ENCODE peak calls at places on chromosomes 2 and 18, in ten cellular contexts. One of them, this sample, is unnamed.

GRCh38 chr2:28949190-28949589 is 31.9 kb upstream of the TOGARAM2 start:
- DNase-seq in heart left ventricle: no peak
- DNase-seq in hepatocyte: no peak
- DNase-seq in SK-N-SH: no peak
- DNase-seq in CD4-positive, CD25-positive, alpha-beta regulatory T cell: no peak
- DNase-seq in HAP-1: no peak
- DNase-seq in lower lobe of right lung: no peak
- DNase-seq in Panc1: no peak
- DNase-seq in heart right ventricle: no peak
- DNase-seq in cardiac muscle cell: no peak
- DNase-seq in this sample: no peak

GRCh38 chr2:197810490-197810889 is 6.1 kb downstream of the PLCL1 start:
- DNase-seq in heart left ventricle: no peak
- DNase-seq in cardiac muscle cell: no peak
- DNase-seq in CD4-positive, CD25-positive, alpha-beta regulatory T cell: no peak
- DNase-seq in SK-N-SH: no peak
- DNase-seq in lower lobe of right lung: no peak
- DNase-seq in heart right ventricle: no peak
- DNase-seq in Panc1: no peak
- DNase-seq in hepatocyte: no peak
- DNase-seq in HAP-1: no peak
- DNase-seq in this sample: no peak

GRCh38 chr2:54969295-54969939 is 80.8 kb downstream of the RTN4 start:
- DNase-seq in Panc1: no peak
- DNase-seq in hepatocyte: no peak
- DNase-seq in heart right ventricle: no peak
- DNase-seq in cardiac muscle cell: no peak
- DNase-seq in HAP-1: no peak
- DNase-seq in lower lobe of right lung: no peak
- DNase-seq in CD4-positive, CD25-positive, alpha-beta regulatory T cell: no peak
- DNase-seq in SK-N-SH: no peak
- DNase-seq in heart left ventricle: no peak
- DNase-seq in this sample: no peak

GRCh38 chr18:71038196-71038595 is 749.4 kb downstream of the SOCS6 start:
- DNase-seq in heart right ventricle: no peak
- DNase-seq in lower lobe of right lung: no peak
- DNase-seq in HAP-1: no peak
- DNase-seq in cardiac muscle cell: no peak
- DNase-seq in Panc1: no peak
- DNase-seq in heart left ventricle: no peak
- DNase-seq in CD4-positive, CD25-positive, alpha-beta regulatory T cell: no peak
- DNase-seq in hepatocyte: no peak
- DNase-seq in SK-N-SH: no peak
- DNase-seq in this sample: no peak

GRCh38 chr2:108621087-108621559 is 86.9 kb downstream of the LIMS1 start:
- DNase-seq in CD4-positive, CD25-positive, alpha-beta regulatory T cell: peak; percentile 93
- DNase-seq in SK-N-SH: no peak
- DNase-seq in hepatocyte: peak; percentile 65
- DNase-seq in heart right ventricle: no peak
- DNase-seq in HAP-1: no peak
- DNase-seq in cardiac muscle cell: no peak
- DNase-seq in heart left ventricle: no peak
- DNase-seq in Panc1: no peak
- DNase-seq in lower lobe of right lung: peak; percentile 62
- DNase-seq in this sample: no peak

GRCh38 chr2:55109219-55109891 is 59.1 kb upstream of the RTN4 start:
- DNase-seq in heart left ventricle: no peak
- DNase-seq in cardiac muscle cell: peak; percentile 65
- DNase-seq in heart right ventricle: no peak
- DNase-seq in lower lobe of right lung: no peak
- DNase-seq in hepatocyte: no peak
- DNase-seq in HAP-1: no peak
- DNase-seq in Panc1: no peak
- DNase-seq in CD4-positive, CD25-positive, alpha-beta regulatory T cell: no peak
- DNase-seq in SK-N-SH: no peak
- DNase-seq in this sample: no peak

GRCh38 chr18:37138456-37138855 is 309.5 kb downstream of the KIAA1328 start:
- DNase-seq in Panc1: no peak
- DNase-seq in heart right ventricle: no peak
- DNase-seq in CD4-positive, CD25-positive, alpha-beta regulatory T cell: no peak
- DNase-seq in SK-N-SH: no peak
- DNase-seq in heart left ventricle: no peak
- DNase-seq in cardiac muscle cell: no peak
- DNase-seq in lower lobe of right lung: no peak
- DNase-seq in HAP-1: no peak
- DNase-seq in hepatocyte: no peak
- DNase-seq in this sample: no peak

GRCh38 chr2:54692556-54692955 is 30.9 kb upstream of the EML6 start:
- DNase-seq in cardiac muscle cell: no peak
- DNase-seq in Panc1: no peak
- DNase-seq in hepatocyte: no peak
- DNase-seq in lower lobe of right lung: no peak
- DNase-seq in heart right ventricle: no peak
- DNase-seq in CD4-positive, CD25-positive, alpha-beta regulatory T cell: no peak
- DNase-seq in SK-N-SH: no peak
- DNase-seq in HAP-1: no peak
- DNase-seq in heart left ventricle: no peak
- DNase-seq in this sample: no peak

GRCh38 chr2:46362667-46363012 is 65.4 kb downstream of the EPAS1 start:
- DNase-seq in lower lobe of right lung: no peak
- DNase-seq in CD4-positive, CD25-positive, alpha-beta regulatory T cell: no peak
- DNase-seq in SK-N-SH: no peak
- DNase-seq in HAP-1: no peak
- DNase-seq in heart left ventricle: no peak
- DNase-seq in heart right ventricle: no peak
- DNase-seq in hepatocyte: no peak
- DNase-seq in Panc1: no peak
- DNase-seq in cardiac muscle cell: no peak
- DNase-seq in this sample: no peak

GRCh38 chr18:48123324-48123723 is 192.9 kb upstream of the SMAD2 start:
- DNase-seq in lower lobe of right lung: no peak
- DNase-seq in HAP-1: no peak
- DNase-seq in heart right ventricle: no peak
- DNase-seq in hepatocyte: no peak
- DNase-seq in CD4-positive, CD25-positive, alpha-beta regulatory T cell: no peak
- DNase-seq in Panc1: no peak
- DNase-seq in SK-N-SH: no peak
- DNase-seq in cardiac muscle cell: no peak
- DNase-seq in heart left ventricle: no peak
- DNase-seq in this sample: no peak

GRCh38 chr18:36535202-36535935 is 237.9 kb downstream of the FHOD3 start:
- DNase-seq in heart left ventricle: no peak
- DNase-seq in CD4-positive, CD25-positive, alpha-beta regulatory T cell: no peak
- DNase-seq in SK-N-SH: no peak
- DNase-seq in HAP-1: no peak
- DNase-seq in cardiac muscle cell: no peak
- DNase-seq in heart right ventricle: no peak
- DNase-seq in lower lobe of right lung: no peak
- DNase-seq in hepatocyte: no peak
- DNase-seq in Panc1: no peak
- DNase-seq in this sample: no peak

GRCh38 chr2:50591021-50591420 is 440.9 kb downstream of the NRXN1 start:
- DNase-seq in Panc1: no peak
- DNase-seq in heart left ventricle: no peak
- DNase-seq in CD4-positive, CD25-positive, alpha-beta regulatory T cell: no peak
- DNase-seq in HAP-1: no peak
- DNase-seq in cardiac muscle cell: no peak
- DNase-seq in hepatocyte: no peak
- DNase-seq in heart right ventricle: no peak
- DNase-seq in lower lobe of right lung: no peak
- DNase-seq in SK-N-SH: no peak
- DNase-seq in this sample: no peak

GRCh38 chr2:112591413-112591812 is 7.0 kb downstream of the CHCHD5 start:
- DNase-seq in hepatocyte: no peak
- DNase-seq in lower lobe of right lung: no peak
- DNase-seq in CD4-positive, CD25-positive, alpha-beta regulatory T cell: no peak
- DNase-seq in SK-N-SH: no peak
- DNase-seq in cardiac muscle cell: no peak
- DNase-seq in HAP-1: no peak
- DNase-seq in heart right ventricle: no peak
- DNase-seq in Panc1: no peak
- DNase-seq in heart left ventricle: no peak
- DNase-seq in this sample: no peak
- H3K4me1 ChIP-seq in hepatocyte: peaks cover 5% of the 10 kb centered on the region
- H3K4me1 ChIP-seq in lower lobe of right lung: peaks cover 9% of the 10 kb centered on the region
- H3K4me1 ChIP-seq in CD4-positive, CD25-positive, alpha-beta regulatory T cell: peaks cover 3% of the 10 kb centered on the region
- H3K4me1 ChIP-seq in SK-N-SH: peaks cover 6% of the 10 kb centered on the region
- H3K4me1 ChIP-seq in cardiac muscle cell: no peaks in the 10 kb centered on the region
- H3K4me1 ChIP-seq in HAP-1: peaks cover 5% of the 10 kb centered on the region
- H3K4me1 ChIP-seq in heart right ventricle: peaks cover 8% of the 10 kb centered on the region
- H3K4me1 ChIP-seq in Panc1: no peaks in the 10 kb centered on the region
- H3K4me1 ChIP-seq in heart left ventricle: no peaks in the 10 kb centered on the region
- H3K4me1 ChIP-seq in this sample: peaks cover 2% of the 10 kb centered on the region

DNA sequence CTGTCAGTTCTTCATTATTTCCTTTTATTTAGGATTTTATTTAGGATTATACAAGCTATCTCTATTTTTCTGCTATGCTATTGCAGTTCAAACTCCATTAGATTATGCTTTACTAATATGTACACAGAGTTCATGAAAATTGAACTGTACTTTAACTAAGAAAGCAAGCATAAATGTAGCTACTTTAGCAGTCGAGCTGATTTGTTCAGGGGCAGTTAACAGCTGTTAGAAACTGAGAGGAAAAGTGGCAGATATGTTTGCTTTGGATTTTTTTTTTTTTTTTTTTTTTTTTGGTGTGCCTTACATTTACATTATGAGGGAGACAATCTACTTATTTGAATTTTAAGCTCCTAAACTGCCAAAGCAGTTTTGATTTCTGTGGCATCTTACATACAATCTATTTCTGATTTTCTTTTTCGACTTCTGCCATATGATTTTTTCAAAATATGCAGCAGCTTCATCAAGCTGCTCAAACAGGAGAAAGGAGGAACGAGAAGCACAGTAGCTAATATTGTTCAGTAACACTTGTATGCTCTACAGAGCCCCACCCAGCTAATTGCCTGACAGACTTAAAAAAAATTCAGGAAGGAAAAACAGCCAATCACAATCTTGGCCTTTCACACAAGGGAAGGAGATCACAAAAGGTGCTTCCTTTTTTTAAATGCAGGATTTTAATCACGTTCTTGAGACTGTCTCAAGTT is 233.4 kb upstream of the SIX3 start:
- DNase-seq in CD4-positive, CD25-positive, alpha-beta regulatory T cell: peak; percentile 19
- DNase-seq in HAP-1: peak; percentile 57
- DNase-seq in lower lobe of right lung: no peak
- DNase-seq in SK-N-SH: no peak
- DNase-seq in cardiac muscle cell: no peak
- DNase-seq in Panc1: no peak
- DNase-seq in heart left ventricle: no peak
- DNase-seq in heart right ventricle: no peak
- DNase-seq in hepatocyte: no peak
- DNase-seq in this sample: no peak
- H3K4me3 ChIP-seq in CD4-positive, CD25-positive, alpha-beta regulatory T cell: no peak overlapping the region
- H3K4me3 ChIP-seq in HAP-1: no peak overlapping the region
- H3K4me3 ChIP-seq in lower lobe of right lung: no peak overlapping the region
- H3K4me3 ChIP-seq in SK-N-SH: no peak overlapping the region
- H3K4me3 ChIP-seq in cardiac muscle cell: no peak overlapping the region
- H3K4me3 ChIP-seq in Panc1: no peak overlapping the region
- H3K4me3 ChIP-seq in heart left ventricle: no peak overlapping the region
- H3K4me3 ChIP-seq in heart right ventricle: no peak overlapping the region
- H3K4me3 ChIP-seq in hepatocyte: no peak overlapping the region
- H3K4me3 ChIP-seq in this sample: no peak overlapping the region

DNA sequence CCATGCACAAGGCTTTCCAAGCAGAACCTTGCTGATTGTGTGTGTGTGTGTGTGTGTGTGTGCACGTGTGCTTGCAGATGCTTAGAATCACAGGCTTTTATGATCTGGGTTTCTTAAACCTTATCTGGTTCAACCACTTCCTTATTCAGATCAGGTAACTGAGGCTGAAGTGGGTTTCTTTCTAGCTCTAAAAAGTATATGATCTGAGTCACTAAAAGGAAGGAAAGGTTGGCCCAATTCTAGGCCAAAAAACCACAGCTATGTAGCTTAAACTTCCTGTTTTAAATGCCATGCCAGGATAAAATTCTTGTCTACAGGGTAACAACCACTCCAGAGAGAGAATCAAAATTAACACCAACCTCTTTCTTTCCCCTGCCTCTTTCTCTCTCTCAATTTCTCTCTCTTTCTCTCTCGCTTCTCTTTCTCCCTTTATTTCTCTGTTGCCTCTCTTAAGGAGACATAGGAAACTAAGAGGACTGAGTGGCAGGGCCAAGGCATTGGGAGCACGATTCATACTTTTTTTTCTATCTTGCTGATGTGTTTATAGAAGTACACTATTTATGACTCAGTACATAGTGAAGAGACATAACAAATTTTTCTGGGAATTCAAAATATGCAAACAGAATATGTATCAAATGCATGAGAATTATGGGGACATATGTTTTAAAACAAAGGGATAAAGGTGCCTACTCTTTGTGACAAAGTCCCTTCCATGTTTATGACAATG is 140.4 kb downstream of the TRIB2 start:
- DNase-seq in cardiac muscle cell: peak; percentile 87
- DNase-seq in CD4-positive, CD25-positive, alpha-beta regulatory T cell: peak; percentile 83
- DNase-seq in lower lobe of right lung: no peak
- DNase-seq in HAP-1: no peak
- DNase-seq in heart left ventricle: no peak
- DNase-seq in hepatocyte: no peak
- DNase-seq in Panc1: no peak
- DNase-seq in heart right ventricle: no peak
- DNase-seq in SK-N-SH: no peak
- DNase-seq in this sample: no peak
- H3K4me1 ChIP-seq in cardiac muscle cell: no peaks in the 10 kb centered on the region
- H3K4me1 ChIP-seq in CD4-positive, CD25-positive, alpha-beta regulatory T cell: peaks cover 62% of the 10 kb centered on the region
- H3K4me1 ChIP-seq in lower lobe of right lung: peaks cover 19% of the 10 kb centered on the region
- H3K4me1 ChIP-seq in HAP-1: no peaks in the 10 kb centered on the region
- H3K4me1 ChIP-seq in heart left ventricle: peaks cover 12% of the 10 kb centered on the region
- H3K4me1 ChIP-seq in hepatocyte: no peaks in the 10 kb centered on the region
- H3K4me1 ChIP-seq in Panc1: no peaks in the 10 kb centered on the region
- H3K4me1 ChIP-seq in heart right ventricle: peaks cover 8% of the 10 kb centered on the region
- H3K4me1 ChIP-seq in SK-N-SH: no peaks in the 10 kb centered on the region
- H3K4me1 ChIP-seq in this sample: no peaks in the 10 kb centered on the region

GRCh38 chr18:62426191-62426488 is 96.7 kb upstream of the ZCCHC2 start:
- DNase-seq in hepatocyte: no peak
- DNase-seq in lower lobe of right lung: no peak
- DNase-seq in SK-N-SH: no peak
- DNase-seq in heart right ventricle: no peak
- DNase-seq in CD4-positive, CD25-positive, alpha-beta regulatory T cell: no peak
- DNase-seq in Panc1: no peak
- DNase-seq in cardiac muscle cell: no peak
- DNase-seq in heart left ventricle: no peak
- DNase-seq in HAP-1: no peak
- DNase-seq in this sample: no peak

GRCh38 chr18:62420151-62420512 is 95.0 kb downstream of the TNFRSF11A start:
- DNase-seq in lower lobe of right lung: no peak
- DNase-seq in cardiac muscle cell: peak; percentile 48
- DNase-seq in hepatocyte: peak; percentile 43
- DNase-seq in SK-N-SH: no peak
- DNase-seq in CD4-positive, CD25-positive, alpha-beta regulatory T cell: no peak
- DNase-seq in HAP-1: no peak
- DNase-seq in heart right ventricle: no peak
- DNase-seq in Panc1: no peak
- DNase-seq in heart left ventricle: no peak
- DNase-seq in this sample: no peak

GRCh38 chr18:62420513-62421209 is 95.6 kb downstream of the TNFRSF11A start:
- DNase-seq in lower lobe of right lung: no peak
- DNase-seq in CD4-positive, CD25-positive, alpha-beta regulatory T cell: peak; percentile 97
- DNase-seq in HAP-1: no peak
- DNase-seq in Panc1: no peak
- DNase-seq in heart right ventricle: no peak
- DNase-seq in cardiac muscle cell: peak; percentile 73
- DNase-seq in heart left ventricle: peak; percentile 27
- DNase-seq in SK-N-SH: no peak
- DNase-seq in hepatocyte: peak; percentile 86
- DNase-seq in this sample: no peak

GRCh38 chr18:62425465-62426190 is 97.2 kb upstream of the ZCCHC2 start:
- DNase-seq in HAP-1: peak; percentile 86
- DNase-seq in heart right ventricle: no peak
- DNase-seq in hepatocyte: peak; percentile 93
- DNase-seq in heart left ventricle: peak; percentile 89
- DNase-seq in CD4-positive, CD25-positive, alpha-beta regulatory T cell: peak; percentile 90
- DNase-seq in lower lobe of right lung: peak; percentile 66
- DNase-seq in cardiac muscle cell: peak; percentile 98
- DNase-seq in Panc1: peak; percentile 94
- DNase-seq in SK-N-SH: peak; percentile 66
- DNase-seq in this sample: peak; percentile 88
- H3K4me3 ChIP-seq in HAP-1: no peak overlapping the region
- H3K4me3 ChIP-seq in heart right ventricle: peak overlapping the region; percentile 35
- H3K4me3 ChIP-seq in hepatocyte: no peak overlapping the region
- H3K4me3 ChIP-seq in heart left ventricle: peak overlapping the region; percentile 41
- H3K4me3 ChIP-seq in CD4-positive, CD25-positive, alpha-beta regulatory T cell: no peak overlapping the region
- H3K4me3 ChIP-seq in lower lobe of right lung: peak overlapping the region; percentile 28
- H3K4me3 ChIP-seq in cardiac muscle cell: no peak overlapping the region
- H3K4me3 ChIP-seq in Panc1: peak overlapping the region; percentile 24
- H3K4me3 ChIP-seq in SK-N-SH: peak overlapping the region; percentile 64
- H3K4me3 ChIP-seq in this sample: peak overlapping the region; percentile 19